ENCODE peak calls at places on chromosomes 5 and 9, in ten cellular contexts. One of them, this sample, is unnamed.

GRCh38 chr9:38662763-38663593 is 42.6 kb upstream of the ANKRD18A start:
- DNase-seq in fibroblast of mammary gland: peak
- DNase-seq in epithelial cell of proximal tubule: no peak
- DNase-seq in GM13976: no peak
- DNase-seq in MCF 10A: peak
- DNase-seq in CD14-positive monocyte: no peak
- DNase-seq in neural progenitor cell: peak
- DNase-seq in adrenal gland: peak
- DNase-seq in heart right ventricle: no peak
- DNase-seq in AG09309: no peak
- DNase-seq in this sample: no peak

GRCh38 chr9:110571801-110572490 is 7.6 kb downstream of the SVEP1 start:
- DNase-seq in adrenal gland: no peak
- DNase-seq in GM13976: no peak
- DNase-seq in CD14-positive monocyte: no peak
- DNase-seq in epithelial cell of proximal tubule: no peak
- DNase-seq in heart right ventricle: no peak
- DNase-seq in MCF 10A: no peak
- DNase-seq in fibroblast of mammary gland: no peak
- DNase-seq in AG09309: no peak
- DNase-seq in neural progenitor cell: no peak
- DNase-seq in this sample: no peak

GRCh38 chr5:126027652-126028051 is 395.6 kb upstream of the GRAMD2B start:
- DNase-seq in fibroblast of mammary gland: no peak
- DNase-seq in MCF 10A: no peak
- DNase-seq in adrenal gland: no peak
- DNase-seq in CD14-positive monocyte: no peak
- DNase-seq in GM13976: no peak
- DNase-seq in epithelial cell of proximal tubule: no peak
- DNase-seq in heart right ventricle: no peak
- DNase-seq in neural progenitor cell: no peak
- DNase-seq in AG09309: no peak
- DNase-seq in this sample: no peak

GRCh38 chr5:40619406-40619805 is 60.3 kb upstream of the PTGER4 start:
- DNase-seq in AG09309: no peak
- DNase-seq in heart right ventricle: no peak
- DNase-seq in fibroblast of mammary gland: no peak
- DNase-seq in GM13976: no peak
- DNase-seq in CD14-positive monocyte: no peak
- DNase-seq in neural progenitor cell: no peak
- DNase-seq in MCF 10A: no peak
- DNase-seq in epithelial cell of proximal tubule: no peak
- DNase-seq in adrenal gland: no peak
- DNase-seq in this sample: no peak

GRCh38 chr9:95360866-95361265 is 43.4 kb upstream of the FANCC start:
- DNase-seq in GM13976: no peak
- DNase-seq in AG09309: no peak
- DNase-seq in heart right ventricle: no peak
- DNase-seq in neural progenitor cell: peak
- DNase-seq in CD14-positive monocyte: no peak
- DNase-seq in MCF 10A: no peak
- DNase-seq in adrenal gland: no peak
- DNase-seq in epithelial cell of proximal tubule: no peak
- DNase-seq in fibroblast of mammary gland: no peak
- DNase-seq in this sample: no peak

GRCh38 chr9:4515958-4516375 is 25.7 kb downstream of the SLC1A1 start:
- DNase-seq in heart right ventricle: no peak
- DNase-seq in epithelial cell of proximal tubule: no peak
- DNase-seq in fibroblast of mammary gland: peak
- DNase-seq in adrenal gland: no peak
- DNase-seq in CD14-positive monocyte: no peak
- DNase-seq in AG09309: no peak
- DNase-seq in GM13976: no peak
- DNase-seq in neural progenitor cell: no peak
- DNase-seq in MCF 10A: no peak
- DNase-seq in this sample: no peak

GRCh38 chr5:55897905-55898304 is 46.7 kb downstream of the IL31RA start:
- DNase-seq in neural progenitor cell: no peak
- DNase-seq in CD14-positive monocyte: no peak
- DNase-seq in adrenal gland: no peak
- DNase-seq in GM13976: no peak
- DNase-seq in MCF 10A: peak
- DNase-seq in fibroblast of mammary gland: peak
- DNase-seq in heart right ventricle: peak
- DNase-seq in epithelial cell of proximal tubule: no peak
- DNase-seq in AG09309: peak
- DNase-seq in this sample: no peak

GRCh38 chr5:132176543-132176945 is 51.1 kb downstream of the P4HA2 start:
- DNase-seq in AG09309: no peak
- DNase-seq in CD14-positive monocyte: no peak
- DNase-seq in epithelial cell of proximal tubule: no peak
- DNase-seq in GM13976: no peak
- DNase-seq in MCF 10A: no peak
- DNase-seq in fibroblast of mammary gland: no peak
- DNase-seq in adrenal gland: no peak
- DNase-seq in neural progenitor cell: peak
- DNase-seq in heart right ventricle: no peak
- DNase-seq in this sample: no peak

GRCh38 chr5:62578540-62578939 is at the start of gene LRRC70:
- DNase-seq in adrenal gland: no peak
- DNase-seq in epithelial cell of proximal tubule: no peak
- DNase-seq in AG09309: no peak
- DNase-seq in MCF 10A: no peak
- DNase-seq in neural progenitor cell: peak
- DNase-seq in GM13976: no peak
- DNase-seq in CD14-positive monocyte: no peak
- DNase-seq in heart right ventricle: no peak
- DNase-seq in fibroblast of mammary gland: peak
- DNase-seq in this sample: no peak

GRCh38 chr5:151014680-151015343 is 5.6 kb upstream of the GPX3 start:
- DNase-seq in fibroblast of mammary gland: peak
- DNase-seq in neural progenitor cell: no peak
- DNase-seq in heart right ventricle: no peak
- DNase-seq in CD14-positive monocyte: no peak
- DNase-seq in adrenal gland: no peak
- DNase-seq in AG09309: no peak
- DNase-seq in GM13976: no peak
- DNase-seq in MCF 10A: no peak
- DNase-seq in epithelial cell of proximal tubule: peak
- DNase-seq in this sample: no peak

GRCh38 chr9:132896906-132897305 is 18.2 kb downstream of the SPACA9 start:
- DNase-seq in CD14-positive monocyte: no peak
- DNase-seq in MCF 10A: no peak
- DNase-seq in fibroblast of mammary gland: peak
- DNase-seq in epithelial cell of proximal tubule: no peak
- DNase-seq in neural progenitor cell: no peak
- DNase-seq in heart right ventricle: no peak
- DNase-seq in adrenal gland: peak
- DNase-seq in GM13976: no peak
- DNase-seq in AG09309: no peak
- DNase-seq in this sample: no peak

GRCh38 chr9:34405719-34406118 is 29.0 kb upstream of the MYORG start:
- DNase-seq in fibroblast of mammary gland: peak
- DNase-seq in epithelial cell of proximal tubule: no peak
- DNase-seq in AG09309: no peak
- DNase-seq in GM13976: no peak
- DNase-seq in CD14-positive monocyte: no peak
- DNase-seq in neural progenitor cell: no peak
- DNase-seq in heart right ventricle: no peak
- DNase-seq in MCF 10A: no peak
- DNase-seq in adrenal gland: no peak
- DNase-seq in this sample: no peak

GRCh38 chr9:2621678-2622360 is at the start of gene VLDLR:
- DNase-seq in GM13976: peak
- DNase-seq in epithelial cell of proximal tubule: no peak
- DNase-seq in adrenal gland: peak
- DNase-seq in AG09309: no peak
- DNase-seq in fibroblast of mammary gland: no peak
- DNase-seq in CD14-positive monocyte: no peak
- DNase-seq in heart right ventricle: peak
- DNase-seq in neural progenitor cell: peak
- DNase-seq in MCF 10A: peak
- DNase-seq in this sample: peak

GRCh38 chr5:138934971-138935370 is 59.8 kb upstream of the LRRTM2 start:
- DNase-seq in adrenal gland: no peak
- DNase-seq in GM13976: no peak
- DNase-seq in MCF 10A: no peak
- DNase-seq in fibroblast of mammary gland: no peak
- DNase-seq in epithelial cell of proximal tubule: no peak
- DNase-seq in AG09309: no peak
- DNase-seq in CD14-positive monocyte: no peak
- DNase-seq in neural progenitor cell: no peak
- DNase-seq in heart right ventricle: no peak
- DNase-seq in this sample: peak

GRCh38 chr9:126417684-126418083 is 91.1 kb downstream of the MVB12B start:
- DNase-seq in adrenal gland: no peak
- DNase-seq in neural progenitor cell: no peak
- DNase-seq in CD14-positive monocyte: no peak
- DNase-seq in AG09309: no peak
- DNase-seq in heart right ventricle: no peak
- DNase-seq in fibroblast of mammary gland: no peak
- DNase-seq in epithelial cell of proximal tubule: no peak
- DNase-seq in GM13976: no peak
- DNase-seq in MCF 10A: no peak
- DNase-seq in this sample: no peak

GRCh38 chr5:175479125-175479881 is 943 bp downstream of the SFXN1 start:
- DNase-seq in GM13976: no peak
- DNase-seq in AG09309: no peak
- DNase-seq in fibroblast of mammary gland: no peak
- DNase-seq in CD14-positive monocyte: no peak
- DNase-seq in heart right ventricle: no peak
- DNase-seq in neural progenitor cell: no peak
- DNase-seq in MCF 10A: no peak
- DNase-seq in epithelial cell of proximal tubule: no peak
- DNase-seq in adrenal gland: peak
- DNase-seq in this sample: no peak

GRCh38 chr9:4301302-4301701 is 1.4 kb upstream of the GLIS3 start:
- DNase-seq in CD14-positive monocyte: no peak
- DNase-seq in MCF 10A: peak
- DNase-seq in AG09309: peak
- DNase-seq in epithelial cell of proximal tubule: no peak
- DNase-seq in adrenal gland: no peak
- DNase-seq in GM13976: no peak
- DNase-seq in neural progenitor cell: no peak
- DNase-seq in heart right ventricle: no peak
- DNase-seq in fibroblast of mammary gland: peak
- DNase-seq in this sample: no peak

GRCh38 chr9:23587433-23587832 is 238.6 kb downstream of the ELAVL2 start:
- DNase-seq in fibroblast of mammary gland: no peak
- DNase-seq in heart right ventricle: peak
- DNase-seq in CD14-positive monocyte: no peak
- DNase-seq in adrenal gland: peak
- DNase-seq in epithelial cell of proximal tubule: no peak
- DNase-seq in AG09309: no peak
- DNase-seq in GM13976: no peak
- DNase-seq in MCF 10A: peak
- DNase-seq in neural progenitor cell: no peak
- DNase-seq in this sample: no peak

GRCh38 chr5:169826618-169827017 is 153.7 kb downstream of the INSYN2B start:
- DNase-seq in neural progenitor cell: no peak
- DNase-seq in fibroblast of mammary gland: no peak
- DNase-seq in GM13976: no peak
- DNase-seq in AG09309: no peak
- DNase-seq in heart right ventricle: no peak
- DNase-seq in epithelial cell of proximal tubule: no peak
- DNase-seq in adrenal gland: no peak
- DNase-seq in CD14-positive monocyte: no peak
- DNase-seq in MCF 10A: no peak
- DNase-seq in this sample: no peak
- TF ChIP-seq CTCF in neural progenitor cell: peak
- TF ChIP-seq CTCF in fibroblast of mammary gland: peak
- TF ChIP-seq CTCF in GM13976: no peak
- TF ChIP-seq CTCF in AG09309: peak
- TF ChIP-seq CTCF in heart right ventricle: no peak
- TF ChIP-seq CTCF in epithelial cell of proximal tubule: peak
- TF ChIP-seq CTCF in adrenal gland: peak
- TF ChIP-seq CTCF in CD14-positive monocyte: no peak
- TF ChIP-seq CTCF in MCF 10A: no peak
- TF ChIP-seq CTCF in this sample: peak

GRCh38 chr9:88991066-88992030 is at the start of gene S1PR3:
- DNase-seq in MCF 10A: peak
- DNase-seq in CD14-positive monocyte: peak
- DNase-seq in adrenal gland: peak
- DNase-seq in AG09309: no peak
- DNase-seq in heart right ventricle: peak
- DNase-seq in GM13976: no peak
- DNase-seq in epithelial cell of proximal tubule: no peak
- DNase-seq in fibroblast of mammary gland: peak
- DNase-seq in neural progenitor cell: peak
- DNase-seq in this sample: no peak
- TF ChIP-seq CTCF in MCF 10A: no peak
- TF ChIP-seq CTCF in CD14-positive monocyte: no peak
- TF ChIP-seq CTCF in adrenal gland: no peak
- TF ChIP-seq CTCF in AG09309: no peak
- TF ChIP-seq CTCF in heart right ventricle: peak
- TF ChIP-seq CTCF in GM13976: no peak
- TF ChIP-seq CTCF in epithelial cell of proximal tubule: no peak
- TF ChIP-seq CTCF in fibroblast of mammary gland: no peak
- TF ChIP-seq CTCF in neural progenitor cell: peak
- TF ChIP-seq CTCF in this sample: peak

DNA sequence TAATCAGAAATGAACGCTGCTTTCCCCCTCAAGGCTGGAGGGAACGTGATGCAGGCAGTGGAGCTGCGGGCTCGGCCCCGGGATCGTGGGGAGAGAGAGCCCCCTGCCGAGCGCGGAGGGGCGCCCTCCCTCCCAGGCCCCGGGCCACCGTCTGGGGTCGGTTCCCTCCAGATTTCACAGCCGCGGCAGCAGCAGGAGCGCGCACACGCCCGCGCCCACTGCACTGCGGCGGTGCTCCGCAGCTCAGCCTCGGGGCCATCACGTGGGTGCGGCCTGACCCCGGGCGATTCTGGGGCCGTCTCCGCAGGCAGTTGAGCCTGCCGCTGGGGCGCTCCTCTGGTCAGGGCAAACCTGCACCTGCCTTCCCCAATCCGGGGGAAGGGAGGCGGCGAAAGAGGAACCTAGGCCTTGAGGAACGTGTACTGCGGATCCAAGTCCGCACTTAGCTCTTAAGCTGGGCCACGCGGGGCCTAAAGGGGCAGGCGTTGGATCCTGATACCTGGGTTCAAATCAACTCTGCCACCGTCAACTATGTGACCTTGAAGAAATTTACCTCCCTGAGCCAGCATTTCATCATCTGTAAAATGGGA is 9.4 kb upstream of the DELE1 start:
- DNase-seq in epithelial cell of proximal tubule: no peak
- DNase-seq in AG09309: no peak
- DNase-seq in heart right ventricle: peak
- DNase-seq in GM13976: peak
- DNase-seq in neural progenitor cell: peak
- DNase-seq in CD14-positive monocyte: peak
- DNase-seq in fibroblast of mammary gland: no peak
- DNase-seq in adrenal gland: peak
- DNase-seq in MCF 10A: no peak
- DNase-seq in this sample: no peak
- TF ChIP-seq CTCF in epithelial cell of proximal tubule: peak
- TF ChIP-seq CTCF in AG09309: peak
- TF ChIP-seq CTCF in heart right ventricle: peak
- TF ChIP-seq CTCF in GM13976: peak
- TF ChIP-seq CTCF in neural progenitor cell: peak
- TF ChIP-seq CTCF in CD14-positive monocyte: no peak
- TF ChIP-seq CTCF in fibroblast of mammary gland: no peak
- TF ChIP-seq CTCF in adrenal gland: no peak
- TF ChIP-seq CTCF in MCF 10A: no peak
- TF ChIP-seq CTCF in this sample: peak

GRCh38 chr5:157308826-157309465 is 43.0 kb downstream of the CYFIP2 start:
- DNase-seq in neural progenitor cell: no peak
- DNase-seq in adrenal gland: no peak
- DNase-seq in heart right ventricle: no peak
- DNase-seq in AG09309: peak
- DNase-seq in fibroblast of mammary gland: peak
- DNase-seq in epithelial cell of proximal tubule: no peak
- DNase-seq in GM13976: no peak
- DNase-seq in MCF 10A: peak
- DNase-seq in CD14-positive monocyte: no peak
- DNase-seq in this sample: no peak
- TF ChIP-seq CTCF in neural progenitor cell: no peak
- TF ChIP-seq CTCF in adrenal gland: no peak
- TF ChIP-seq CTCF in heart right ventricle: no peak
- TF ChIP-seq CTCF in AG09309: peak
- TF ChIP-seq CTCF in fibroblast of mammary gland: no peak
- TF ChIP-seq CTCF in epithelial cell of proximal tubule: peak
- TF ChIP-seq CTCF in GM13976: no peak
- TF ChIP-seq CTCF in MCF 10A: peak
- TF ChIP-seq CTCF in CD14-positive monocyte: no peak
- TF ChIP-seq CTCF in this sample: peak

This sample was measured in chondrocyte.